ENCODE peak calls at places on chromosomes 6 and 20, in eight cellular contexts. One of them, this sample, is unnamed.

GRCh38 chr20:25540273-25540672 is 45.1 kb downstream of the NINL start:
- DNase-seq in upper lobe of right lung: no peak
- DNase-seq in dorsolateral prefrontal cortex: peak; percentile 52
- DNase-seq in esophagus squamous epithelium: no peak
- DNase-seq in psoas muscle: no peak
- DNase-seq in bronchial epithelial cell: peak; percentile 46
- DNase-seq in A549: no peak
- DNase-seq in cardiac muscle cell: no peak
- DNase-seq in this sample: peak; percentile 56

GRCh38 chr20:45111799-45112471 is 3.0 kb downstream of the WFDC5 start:
- DNase-seq in psoas muscle: no peak
- DNase-seq in dorsolateral prefrontal cortex: no peak
- DNase-seq in bronchial epithelial cell: no peak
- DNase-seq in upper lobe of right lung: no peak
- DNase-seq in cardiac muscle cell: no peak
- DNase-seq in A549: no peak
- DNase-seq in esophagus squamous epithelium: no peak
- DNase-seq in this sample: peak; percentile 18

GRCh38 chr6:63573899-63574553 is 1.7 kb downstream of the LOC128125822 start:
- DNase-seq in A549: no peak
- DNase-seq in psoas muscle: peak; percentile 23
- DNase-seq in esophagus squamous epithelium: no peak
- DNase-seq in cardiac muscle cell: peak; percentile 69
- DNase-seq in bronchial epithelial cell: peak; percentile 59
- DNase-seq in upper lobe of right lung: no peak
- DNase-seq in dorsolateral prefrontal cortex: no peak
- DNase-seq in this sample: peak; percentile 64

GRCh38 chr6:125169058-125169457 is 15.5 kb downstream of the TPD52L1 start:
- DNase-seq in psoas muscle: no peak
- DNase-seq in bronchial epithelial cell: no peak
- DNase-seq in A549: no peak
- DNase-seq in esophagus squamous epithelium: no peak
- DNase-seq in cardiac muscle cell: peak; percentile 35
- DNase-seq in dorsolateral prefrontal cortex: peak; percentile 34
- DNase-seq in upper lobe of right lung: no peak
- DNase-seq in this sample: no peak

GRCh38 chr6:114171473-114171872 is 171.3 kb downstream of the HS3ST5 start:
- DNase-seq in esophagus squamous epithelium: no peak
- DNase-seq in psoas muscle: no peak
- DNase-seq in cardiac muscle cell: no peak
- DNase-seq in A549: no peak
- DNase-seq in upper lobe of right lung: no peak
- DNase-seq in bronchial epithelial cell: no peak
- DNase-seq in dorsolateral prefrontal cortex: no peak
- DNase-seq in this sample: no peak

GRCh38 chr6:14037402-14038277 is 79.9 kb upstream of the CD83 start:
- DNase-seq in dorsolateral prefrontal cortex: no peak
- DNase-seq in upper lobe of right lung: no peak
- DNase-seq in A549: no peak
- DNase-seq in psoas muscle: no peak
- DNase-seq in bronchial epithelial cell: no peak
- DNase-seq in cardiac muscle cell: peak; percentile 68
- DNase-seq in esophagus squamous epithelium: no peak
- DNase-seq in this sample: no peak

GRCh38 chr20:42740191-42740870 is 449.4 kb downstream of the PTPRT start:
- DNase-seq in esophagus squamous epithelium: no peak
- DNase-seq in A549: no peak
- DNase-seq in dorsolateral prefrontal cortex: peak; percentile 34
- DNase-seq in bronchial epithelial cell: no peak
- DNase-seq in cardiac muscle cell: no peak
- DNase-seq in upper lobe of right lung: no peak
- DNase-seq in psoas muscle: no peak
- DNase-seq in this sample: no peak

GRCh38 chr6:21914121-21914973 is 320.8 kb downstream of the SOX4 start:
- DNase-seq in A549: no peak
- DNase-seq in cardiac muscle cell: peak; percentile 50
- DNase-seq in esophagus squamous epithelium: no peak
- DNase-seq in upper lobe of right lung: peak; percentile 79
- DNase-seq in bronchial epithelial cell: peak; percentile 76
- DNase-seq in dorsolateral prefrontal cortex: no peak
- DNase-seq in psoas muscle: peak; percentile 62
- DNase-seq in this sample: no peak

GRCh38 chr6:40743226-40743625 is 156.1 kb upstream of the LRFN2 start:
- DNase-seq in dorsolateral prefrontal cortex: no peak
- DNase-seq in cardiac muscle cell: no peak
- DNase-seq in psoas muscle: no peak
- DNase-seq in esophagus squamous epithelium: no peak
- DNase-seq in A549: no peak
- DNase-seq in upper lobe of right lung: no peak
- DNase-seq in bronchial epithelial cell: no peak
- DNase-seq in this sample: no peak

GRCh38 chr6:132401120-132401940 is at the start of gene MOXD1:
- DNase-seq in bronchial epithelial cell: no peak
- DNase-seq in cardiac muscle cell: peak; percentile 68
- DNase-seq in A549: peak; percentile 20
- DNase-seq in upper lobe of right lung: peak; percentile 75
- DNase-seq in esophagus squamous epithelium: no peak
- DNase-seq in dorsolateral prefrontal cortex: no peak
- DNase-seq in psoas muscle: peak; percentile 42
- DNase-seq in this sample: peak; percentile 51

GRCh38 chr20:59032713-59033059 is 551 bp upstream of the ATP5F1E start:
- DNase-seq in esophagus squamous epithelium: no peak
- DNase-seq in psoas muscle: no peak
- DNase-seq in A549: peak; percentile 46
- DNase-seq in bronchial epithelial cell: no peak
- DNase-seq in dorsolateral prefrontal cortex: no peak
- DNase-seq in upper lobe of right lung: no peak
- DNase-seq in cardiac muscle cell: peak; percentile 42
- DNase-seq in this sample: no peak

GRCh38 chr6:170533792-170534191 is 19.3 kb downstream of the PSMB1 start:
- DNase-seq in cardiac muscle cell: no peak
- DNase-seq in psoas muscle: no peak
- DNase-seq in A549: no peak
- DNase-seq in upper lobe of right lung: no peak
- DNase-seq in bronchial epithelial cell: no peak
- DNase-seq in esophagus squamous epithelium: no peak
- DNase-seq in dorsolateral prefrontal cortex: no peak
- DNase-seq in this sample: no peak

GRCh38 chr6:170535002-170535401 is 18.1 kb downstream of the PSMB1 start:
- DNase-seq in dorsolateral prefrontal cortex: no peak
- DNase-seq in bronchial epithelial cell: no peak
- DNase-seq in esophagus squamous epithelium: no peak
- DNase-seq in A549: no peak
- DNase-seq in cardiac muscle cell: no peak
- DNase-seq in upper lobe of right lung: no peak
- DNase-seq in psoas muscle: no peak
- DNase-seq in this sample: no peak

GRCh38 chr6:170542031-170542719 is 10.9 kb downstream of the PSMB1 start:
- DNase-seq in upper lobe of right lung: no peak
- DNase-seq in cardiac muscle cell: peak; percentile 34
- DNase-seq in bronchial epithelial cell: no peak
- DNase-seq in A549: no peak
- DNase-seq in psoas muscle: no peak
- DNase-seq in esophagus squamous epithelium: no peak
- DNase-seq in dorsolateral prefrontal cortex: no peak
- DNase-seq in this sample: no peak

GRCh38 chr6:170532867-170533488 is 20.1 kb downstream of the PSMB1 start:
- DNase-seq in dorsolateral prefrontal cortex: no peak
- DNase-seq in A549: no peak
- DNase-seq in bronchial epithelial cell: no peak
- DNase-seq in cardiac muscle cell: no peak
- DNase-seq in esophagus squamous epithelium: no peak
- DNase-seq in upper lobe of right lung: no peak
- DNase-seq in psoas muscle: no peak
- DNase-seq in this sample: no peak

GRCh38 chr6:170537329-170537728 is 15.8 kb downstream of the PSMB1 start:
- DNase-seq in bronchial epithelial cell: no peak
- DNase-seq in upper lobe of right lung: no peak
- DNase-seq in dorsolateral prefrontal cortex: no peak
- DNase-seq in esophagus squamous epithelium: no peak
- DNase-seq in psoas muscle: no peak
- DNase-seq in cardiac muscle cell: no peak
- DNase-seq in A549: no peak
- DNase-seq in this sample: no peak
- H3K4me3 ChIP-seq in bronchial epithelial cell: no peak overlapping the region
- H3K4me3 ChIP-seq in upper lobe of right lung: no peak overlapping the region
- H3K4me3 ChIP-seq in dorsolateral prefrontal cortex: no peak overlapping the region
- H3K4me3 ChIP-seq in esophagus squamous epithelium: no peak overlapping the region
- H3K4me3 ChIP-seq in psoas muscle: no peak overlapping the region
- H3K4me3 ChIP-seq in cardiac muscle cell: no peak overlapping the region
- H3K4me3 ChIP-seq in A549: no peak overlapping the region
- H3K4me3 ChIP-seq in this sample: no peak overlapping the region

DNA sequence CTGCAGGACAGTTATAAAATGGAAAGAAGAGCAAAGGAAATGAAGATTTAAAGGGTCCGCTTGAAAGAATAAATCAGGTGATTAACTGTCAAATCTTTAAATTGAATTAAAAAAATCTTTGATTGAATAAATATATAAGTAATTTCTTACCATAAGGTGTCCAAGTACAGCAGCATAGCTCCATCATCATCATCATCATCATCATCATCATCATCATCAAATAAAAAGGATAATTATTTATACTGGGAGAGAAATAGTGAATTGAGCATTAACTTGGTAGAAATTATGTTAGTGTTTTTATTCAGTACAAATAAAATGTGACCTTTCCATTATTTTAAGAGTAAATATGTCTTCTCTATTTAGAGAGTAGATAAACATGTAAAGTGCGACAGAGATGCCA is 745.6 kb upstream of the MARCKS start:
- DNase-seq in dorsolateral prefrontal cortex: no peak
- DNase-seq in esophagus squamous epithelium: no peak
- DNase-seq in upper lobe of right lung: no peak
- DNase-seq in bronchial epithelial cell: no peak
- DNase-seq in cardiac muscle cell: no peak
- DNase-seq in A549: no peak
- DNase-seq in psoas muscle: no peak
- DNase-seq in this sample: no peak
- TF ChIP-seq CTCF in dorsolateral prefrontal cortex: no peak
- TF ChIP-seq CTCF in esophagus squamous epithelium: no peak
- TF ChIP-seq CTCF in upper lobe of right lung: no peak
- TF ChIP-seq CTCF in bronchial epithelial cell: no peak
- TF ChIP-seq CTCF in cardiac muscle cell: no peak
- TF ChIP-seq CTCF in A549: no peak
- TF ChIP-seq CTCF in psoas muscle: no peak
- TF ChIP-seq CTCF in this sample: no peak

GRCh38 chr6:111642463-111643158 is 36.9 kb upstream of the TRAF3IP2 start:
- DNase-seq in upper lobe of right lung: peak; percentile 75
- DNase-seq in esophagus squamous epithelium: no peak
- DNase-seq in A549: peak; percentile 27
- DNase-seq in dorsolateral prefrontal cortex: peak; percentile 41
- DNase-seq in cardiac muscle cell: peak; percentile 85
- DNase-seq in bronchial epithelial cell: peak; percentile 68
- DNase-seq in psoas muscle: peak; percentile 59
- DNase-seq in this sample: peak; percentile 66
- H3K4me3 ChIP-seq in upper lobe of right lung: no peak overlapping the region
- H3K4me3 ChIP-seq in esophagus squamous epithelium: no peak overlapping the region
- H3K4me3 ChIP-seq in A549: no peak overlapping the region
- H3K4me3 ChIP-seq in dorsolateral prefrontal cortex: peak overlapping the region; percentile 14
- H3K4me3 ChIP-seq in cardiac muscle cell: no peak overlapping the region
- H3K4me3 ChIP-seq in bronchial epithelial cell: no peak overlapping the region
- H3K4me3 ChIP-seq in psoas muscle: no peak overlapping the region
- H3K4me3 ChIP-seq in this sample: no peak overlapping the region

DNA sequence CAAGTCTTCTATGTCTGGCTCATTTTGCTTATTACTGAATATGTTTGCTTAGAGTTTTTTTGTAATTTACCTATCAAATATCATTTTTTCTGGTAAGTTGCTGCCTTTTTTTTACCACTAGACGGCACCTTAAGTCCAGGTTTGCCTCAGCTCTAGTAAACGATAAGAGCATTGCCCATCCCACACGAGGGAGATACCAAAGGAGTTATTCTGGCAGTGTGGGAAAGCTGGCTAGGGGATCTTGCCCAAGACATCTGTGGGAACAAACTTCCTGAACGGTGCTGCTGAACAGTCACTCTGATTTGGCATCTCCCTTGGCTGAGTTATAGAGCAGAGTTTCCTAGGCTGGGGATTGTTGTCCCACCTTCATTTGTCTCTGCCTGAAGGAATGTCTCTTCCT is 306.4 kb downstream of the COL12A1 start:
- DNase-seq in A549: no peak
- DNase-seq in bronchial epithelial cell: peak; percentile 68
- DNase-seq in psoas muscle: no peak
- DNase-seq in cardiac muscle cell: peak; percentile 72
- DNase-seq in esophagus squamous epithelium: no peak
- DNase-seq in upper lobe of right lung: no peak
- DNase-seq in dorsolateral prefrontal cortex: no peak
- DNase-seq in this sample: peak; percentile 12
- TF ChIP-seq CTCF in A549: no peak
- TF ChIP-seq CTCF in bronchial epithelial cell: peak; percentile 7
- TF ChIP-seq CTCF in psoas muscle: no peak
- TF ChIP-seq CTCF in cardiac muscle cell: peak; percentile 36
- TF ChIP-seq CTCF in esophagus squamous epithelium: no peak
- TF ChIP-seq CTCF in upper lobe of right lung: no peak
- TF ChIP-seq CTCF in dorsolateral prefrontal cortex: no peak
- TF ChIP-seq CTCF in this sample: peak; percentile 10

GRCh38 chr6:36336210-36336588 is 489 bp downstream of the BNIP5 start:
- DNase-seq in A549: no peak
- DNase-seq in dorsolateral prefrontal cortex: no peak
- DNase-seq in esophagus squamous epithelium: no peak
- DNase-seq in upper lobe of right lung: no peak
- DNase-seq in psoas muscle: no peak
- DNase-seq in bronchial epithelial cell: no peak
- DNase-seq in cardiac muscle cell: no peak
- DNase-seq in this sample: no peak

GRCh38 chr6:36334343-36334742 is 2.3 kb downstream of the BNIP5 start:
- DNase-seq in esophagus squamous epithelium: no peak
- DNase-seq in A549: no peak
- DNase-seq in upper lobe of right lung: no peak
- DNase-seq in bronchial epithelial cell: no peak
- DNase-seq in dorsolateral prefrontal cortex: no peak
- DNase-seq in cardiac muscle cell: peak; percentile 27
- DNase-seq in psoas muscle: no peak
- DNase-seq in this sample: no peak

GRCh38 chr6:36336779-36337194 is at the start of gene BNIP5:
- DNase-seq in upper lobe of right lung: no peak
- DNase-seq in cardiac muscle cell: no peak
- DNase-seq in A549: no peak
- DNase-seq in psoas muscle: no peak
- DNase-seq in dorsolateral prefrontal cortex: no peak
- DNase-seq in esophagus squamous epithelium: no peak
- DNase-seq in bronchial epithelial cell: no peak
- DNase-seq in this sample: peak; percentile 54

GRCh38 chr6:36334832-36335459 is 1.7 kb downstream of the BNIP5 start:
- DNase-seq in esophagus squamous epithelium: no peak
- DNase-seq in cardiac muscle cell: no peak
- DNase-seq in dorsolateral prefrontal cortex: no peak
- DNase-seq in upper lobe of right lung: no peak
- DNase-seq in A549: no peak
- DNase-seq in bronchial epithelial cell: peak; percentile 72
- DNase-seq in psoas muscle: no peak
- DNase-seq in this sample: no peak

GRCh38 chr6:36335465-36336209 is 1.1 kb downstream of the BNIP5 start:
- DNase-seq in bronchial epithelial cell: peak; percentile 15
- DNase-seq in upper lobe of right lung: no peak
- DNase-seq in psoas muscle: no peak
- DNase-seq in esophagus squamous epithelium: no peak
- DNase-seq in cardiac muscle cell: no peak
- DNase-seq in dorsolateral prefrontal cortex: no peak
- DNase-seq in A549: no peak
- DNase-seq in this sample: no peak
- H3K4me3 ChIP-seq in bronchial epithelial cell: no peak overlapping the region
- H3K4me3 ChIP-seq in upper lobe of right lung: no peak overlapping the region
- H3K4me3 ChIP-seq in psoas muscle: no peak overlapping the region
- H3K4me3 ChIP-seq in esophagus squamous epithelium: no peak overlapping the region
- H3K4me3 ChIP-seq in cardiac muscle cell: no peak overlapping the region
- H3K4me3 ChIP-seq in dorsolateral prefrontal cortex: no peak overlapping the region
- H3K4me3 ChIP-seq in A549: no peak overlapping the region
- H3K4me3 ChIP-seq in this sample: no peak overlapping the region

This sample was measured in GM12865.